ENCODE peak calls at places on chromosomes 3 and 15, in nine cellular contexts. O is NCI-H1092 treated with DMSO at 0.1 percent for 48 hours; U is activated CD4-positive, CD25-positive, alpha-beta regulatory T cell; X is activated CD4-positive, alpha-beta T cell treated with anti-CD3 and anti-CD28 coated beads, Interleukin-2, amount 50 U/mL, for 24 hours; C is head of caudate nucleus; H is pulmonary artery endothelial cell; Q is stimulated activated CD4-positive, alpha-beta T cell treated with anti-CD3 and anti-CD28 coated beads, Interleukin-2, amount 100 ng/mL, for 48 hours; B is T-helper 9 cell; R is activated T-cell treated with anti-CD3 and anti-CD28 coated beads for 1 hour. P is an unnamed sample.

GRCh38 chr15:29170496-29170895 is 99.1 kb downstream of the NSMCE3 start:
- DNase-seq in Q (no peak), O (no peak), B (no peak), X (no peak), H (no peak), R (no peak), C (no peak), U (no peak), P (no peak)

GRCh38 chr3:53067571-53067970 is 21.7 kb upstream of the SFMBT1 start:
- DNase-seq in C (no peak), U (no peak), R (no peak), O (no peak), B (no peak), H (no peak), Q (no peak), X (no peak), P (no peak)

GRCh38 chr15:85588657-85589056 is 206.1 kb downstream of the KLHL25 start:
- DNase-seq in H (no peak), C (no peak), Q (no peak), U (no peak), O (no peak), R (no peak), X (no peak), B (no peak), P (no peak)

GRCh38 chr3:114902691-114903101 is 244.4 kb downstream of the ZBTB20 start:
- DNase-seq in X (no peak), U (no peak), R (no peak), B (no peak), Q (no peak), H (no peak), C (no peak), O (no peak), P (no peak)

GRCh38 chr3:154743418-154743817 is 313.4 kb upstream of the GPR149 start:
- DNase-seq in C (no peak), O (no peak), Q (no peak), R (no peak), U (no peak), H (no peak), B (no peak), X (no peak), P (no peak)

GRCh38 chr15:59221479-59221878 is 14.8 kb downstream of the LDHAL6B start:
- DNase-seq in U (no peak), R (no peak), H (no peak), X (no peak), Q (no peak), O (no peak), B (no peak), C (no peak), P (no peak)

GRCh38 chr15:89633585-89633984 is 21.7 kb downstream of the KIF7 start:
- DNase-seq in C (no peak), H (no peak), R (no peak), Q (no peak), X (no peak), B (no peak), O (no peak), U (no peak), P (no peak)

GRCh38 chr15:81954158-81954783 is 91.5 kb downstream of the MEX3B start:
- DNase-seq in C (no peak), R (no peak), B (no peak), H (no peak), X (no peak), O (no peak), Q (no peak), U (no peak), P (no peak)

GRCh38 chr15:51837784-51838183 is 8.3 kb downstream of the TMOD3 start:
- DNase-seq in Q (no peak), C (no peak), R (no peak), H (no peak), B (no peak), X (no peak), O (no peak), U (no peak), P (no peak)

GRCh38 chr15:78396976-78397375 is 41.0 kb upstream of the IREB2 start:
- DNase-seq in Q (no peak), B (no peak), C (peak; percentile 38), U (no peak), X (no peak), H (no peak), O (no peak), R (no peak), P (peak; percentile 62)

GRCh38 chr3:172209333-172210321 is 170.2 kb downstream of the FNDC3B start:
- DNase-seq in Q (no peak), B (no peak), X (no peak), O (peak; percentile 19), R (no peak), U (no peak), C (peak; percentile 18), H (no peak), P (peak; percentile 97)

GRCh38 chr15:28124841-28125240 is 25.7 kb upstream of the OCA2 start:
- DNase-seq in C (no peak), H (no peak), R (no peak), U (no peak), X (no peak), B (no peak), Q (no peak), O (no peak), P (no peak)

GRCh38 chr15:33941279-33942063 is 26.8 kb upstream of the CHRM5 start:
- DNase-seq in Q (no peak), B (no peak), X (no peak), C (no peak), U (no peak), R (no peak), O (peak; percentile 7), H (no peak), P (no peak)

GRCh38 chr15:88635343-88635742 is 3.5 kb upstream of the ISG20 start:
- DNase-seq in O (no peak), R (no peak), Q (no peak), X (no peak), H (no peak), U (peak; percentile 15), B (peak; percentile 27), C (no peak), P (no peak)

GRCh38 chr15:96838088-96838487 is 507.6 kb downstream of the NR2F2 start:
- DNase-seq in U (no peak), R (no peak), O (no peak), H (no peak), B (no peak), X (no peak), C (no peak), Q (no peak), P (peak; percentile 55)

GRCh38 chr3:80087769-80088168 is 320.0 kb upstream of the ROBO1 start:
- DNase-seq in C (no peak), H (no peak), X (no peak), O (no peak), R (no peak), Q (no peak), B (no peak), U (no peak), P (no peak)

GRCh38 chr3:65831733-65832425 is 206.8 kb downstream of the MAGI1 start:
- DNase-seq in R (no peak), O (no peak), U (no peak), C (no peak), X (no peak), H (no peak), B (no peak), Q (no peak), P (peak; percentile 50)

GRCh38 chr15:42274693-42274971 is 1.4 kb upstream of the TMEM87A start:
- DNase-seq in B (no peak), X (no peak), Q (no peak), O (no peak), U (no peak), C (no peak), H (no peak), R (no peak), P (no peak)

GRCh38 chr3:42247576-42248027 is 18.4 kb downstream of the CCK start:
- DNase-seq in Q (peak; percentile 56), U (peak; percentile 18), B (peak; percentile 25), H (peak; percentile 26), X (no peak), C (peak; percentile 59), O (peak; percentile 67), R (peak; percentile 41), P (peak; percentile 20)

GRCh38 chr15:48230498-48230897 is 24.4 kb downstream of the SLC12A1 start:
- DNase-seq in C (no peak), R (no peak), B (no peak), X (no peak), Q (no peak), H (no peak), O (no peak), U (no peak), P (no peak)

GRCh38 chr15:35349916-35350315 is 196.0 kb downstream of the DPH6 start:
- DNase-seq in C (no peak), U (no peak), H (no peak), Q (no peak), O (no peak), B (no peak), R (no peak), X (no peak), P (no peak)

GRCh38 chr3:130849111-130849552 is 44.8 kb upstream of the ATP2C1 start:
- DNase-seq in B (no peak), H (no peak), X (no peak), O (peak; percentile 78), U (no peak), C (no peak), R (no peak), Q (no peak), P (no peak)

GRCh38 chr3:66396161-66396760 is 104.6 kb downstream of the LRIG1 start:
- DNase-seq in H (no peak), C (no peak), O (no peak), X (no peak), B (no peak), R (no peak), U (no peak), Q (no peak), P (no peak)

GRCh38 chr15:90706394-90707327 is 10.5 kb upstream of the BLM start:
- DNase-seq in Q (no peak), H (no peak), C (no peak), X (no peak), R (no peak), B (no peak), U (no peak), O (peak; percentile 80), P (peak; percentile 32)

P was measured in MG63.